ENCODE peak calls at places on chromosomes 6 and 20, in five cellular contexts. One of them, this sample, is unnamed.

GRCh38 chr6:160950507-160950906 is 41.1 kb upstream of the MAP3K4 start:
- DNase-seq in stimulated activated CD4-positive, alpha-beta T cell treated with anti-CD3 and anti-CD28 coated beads, TNF-alpha, amount 100 ng/mL, for 24 hours: no peak
- DNase-seq in activated effector memory CD4-positive, alpha-beta T cell treated with anti-CD3 and anti-CD28 coated beads, Interleukin-2, amount 50 U/mL, for 16 hours: no peak
- DNase-seq in NAMALWA: no peak
- DNase-seq in activated CD4-positive, alpha-beta T cell treated with anti-CD3 and anti-CD28 coated beads, Interleukin-2, amount 10 ng/mL, durations not matched to agents 24 days and 14 days: no peak
- DNase-seq in this sample: no peak

GRCh38 chr6:79466222-79466834 is 70.9 kb downstream of the LCA5 start:
- DNase-seq in stimulated activated CD4-positive, alpha-beta T cell treated with anti-CD3 and anti-CD28 coated beads, TNF-alpha, amount 100 ng/mL, for 24 hours: no peak
- DNase-seq in activated effector memory CD4-positive, alpha-beta T cell treated with anti-CD3 and anti-CD28 coated beads, Interleukin-2, amount 50 U/mL, for 16 hours: no peak
- DNase-seq in NAMALWA: peak; percentile 45
- DNase-seq in activated CD4-positive, alpha-beta T cell treated with anti-CD3 and anti-CD28 coated beads, Interleukin-2, amount 10 ng/mL, durations not matched to agents 24 days and 14 days: no peak
- DNase-seq in this sample: peak; percentile 18

GRCh38 chr20:49983848-49984408 is 1.1 kb downstream of the SNAI1 start:
- DNase-seq in stimulated activated CD4-positive, alpha-beta T cell treated with anti-CD3 and anti-CD28 coated beads, TNF-alpha, amount 100 ng/mL, for 24 hours: no peak
- DNase-seq in activated effector memory CD4-positive, alpha-beta T cell treated with anti-CD3 and anti-CD28 coated beads, Interleukin-2, amount 50 U/mL, for 16 hours: no peak
- DNase-seq in NAMALWA: no peak
- DNase-seq in activated CD4-positive, alpha-beta T cell treated with anti-CD3 and anti-CD28 coated beads, Interleukin-2, amount 10 ng/mL, durations not matched to agents 24 days and 14 days: peak; percentile 60
- DNase-seq in this sample: no peak

GRCh38 chr20:50380697-50381040 is 129.5 kb upstream of the PTPN1 start:
- DNase-seq in stimulated activated CD4-positive, alpha-beta T cell treated with anti-CD3 and anti-CD28 coated beads, TNF-alpha, amount 100 ng/mL, for 24 hours: no peak
- DNase-seq in activated effector memory CD4-positive, alpha-beta T cell treated with anti-CD3 and anti-CD28 coated beads, Interleukin-2, amount 50 U/mL, for 16 hours: no peak
- DNase-seq in NAMALWA: no peak
- DNase-seq in activated CD4-positive, alpha-beta T cell treated with anti-CD3 and anti-CD28 coated beads, Interleukin-2, amount 10 ng/mL, durations not matched to agents 24 days and 14 days: no peak
- DNase-seq in this sample: no peak

GRCh38 chr6:13461805-13462204 is 25.6 kb downstream of the GFOD1 start:
- DNase-seq in stimulated activated CD4-positive, alpha-beta T cell treated with anti-CD3 and anti-CD28 coated beads, TNF-alpha, amount 100 ng/mL, for 24 hours: no peak
- DNase-seq in activated effector memory CD4-positive, alpha-beta T cell treated with anti-CD3 and anti-CD28 coated beads, Interleukin-2, amount 50 U/mL, for 16 hours: no peak
- DNase-seq in NAMALWA: no peak
- DNase-seq in activated CD4-positive, alpha-beta T cell treated with anti-CD3 and anti-CD28 coated beads, Interleukin-2, amount 10 ng/mL, durations not matched to agents 24 days and 14 days: no peak
- DNase-seq in this sample: no peak

GRCh38 chr20:10250902-10251301 is 32.3 kb downstream of the SNAP25 start:
- DNase-seq in stimulated activated CD4-positive, alpha-beta T cell treated with anti-CD3 and anti-CD28 coated beads, TNF-alpha, amount 100 ng/mL, for 24 hours: no peak
- DNase-seq in activated effector memory CD4-positive, alpha-beta T cell treated with anti-CD3 and anti-CD28 coated beads, Interleukin-2, amount 50 U/mL, for 16 hours: no peak
- DNase-seq in NAMALWA: no peak
- DNase-seq in activated CD4-positive, alpha-beta T cell treated with anti-CD3 and anti-CD28 coated beads, Interleukin-2, amount 10 ng/mL, durations not matched to agents 24 days and 14 days: no peak
- DNase-seq in this sample: no peak

GRCh38 chr6:34723203-34723602 is 26.6 kb upstream of the ILRUN start:
- DNase-seq in stimulated activated CD4-positive, alpha-beta T cell treated with anti-CD3 and anti-CD28 coated beads, TNF-alpha, amount 100 ng/mL, for 24 hours: no peak
- DNase-seq in activated effector memory CD4-positive, alpha-beta T cell treated with anti-CD3 and anti-CD28 coated beads, Interleukin-2, amount 50 U/mL, for 16 hours: no peak
- DNase-seq in NAMALWA: no peak
- DNase-seq in activated CD4-positive, alpha-beta T cell treated with anti-CD3 and anti-CD28 coated beads, Interleukin-2, amount 10 ng/mL, durations not matched to agents 24 days and 14 days: no peak
- DNase-seq in this sample: no peak

GRCh38 chr6:75266716-75267291 is 17.8 kb downstream of the TMEM30A start:
- DNase-seq in stimulated activated CD4-positive, alpha-beta T cell treated with anti-CD3 and anti-CD28 coated beads, TNF-alpha, amount 100 ng/mL, for 24 hours: no peak
- DNase-seq in activated effector memory CD4-positive, alpha-beta T cell treated with anti-CD3 and anti-CD28 coated beads, Interleukin-2, amount 50 U/mL, for 16 hours: no peak
- DNase-seq in NAMALWA: peak; percentile 73
- DNase-seq in activated CD4-positive, alpha-beta T cell treated with anti-CD3 and anti-CD28 coated beads, Interleukin-2, amount 10 ng/mL, durations not matched to agents 24 days and 14 days: no peak
- DNase-seq in this sample: no peak

GRCh38 chr20:438581-439469 is 23.5 kb downstream of the TBC1D20 start:
- DNase-seq in stimulated activated CD4-positive, alpha-beta T cell treated with anti-CD3 and anti-CD28 coated beads, TNF-alpha, amount 100 ng/mL, for 24 hours: peak; percentile 46
- DNase-seq in activated effector memory CD4-positive, alpha-beta T cell treated with anti-CD3 and anti-CD28 coated beads, Interleukin-2, amount 50 U/mL, for 16 hours: peak; percentile 83
- DNase-seq in NAMALWA: no peak
- DNase-seq in activated CD4-positive, alpha-beta T cell treated with anti-CD3 and anti-CD28 coated beads, Interleukin-2, amount 10 ng/mL, durations not matched to agents 24 days and 14 days: peak; percentile 88
- DNase-seq in this sample: no peak

GRCh38 chr20:20333866-20334265 is 34.0 kb upstream of the INSM1 start:
- DNase-seq in stimulated activated CD4-positive, alpha-beta T cell treated with anti-CD3 and anti-CD28 coated beads, TNF-alpha, amount 100 ng/mL, for 24 hours: no peak
- DNase-seq in activated effector memory CD4-positive, alpha-beta T cell treated with anti-CD3 and anti-CD28 coated beads, Interleukin-2, amount 50 U/mL, for 16 hours: no peak
- DNase-seq in NAMALWA: peak; percentile 9
- DNase-seq in activated CD4-positive, alpha-beta T cell treated with anti-CD3 and anti-CD28 coated beads, Interleukin-2, amount 10 ng/mL, durations not matched to agents 24 days and 14 days: no peak
- DNase-seq in this sample: no peak

This sample was measured in astrocyte of the cerebellum.